ENCODE peak calls at places on chromosomes 12 and 14, in four cellular contexts. D is body of pancreas, G is HFF-Myc, Q is Calu3. I is an unnamed sample.
A peak's percentile ranks its signal among the peaks of the same experiment; 100 is the strongest.

GRCh38 chr14:62734831-62735230 is 310.4 kb downstream of the KCNH5 start:
- DNase-seq in G (no peak), Q (no peak), D (no peak), I (no peak)

GRCh38 chr12:89832336-89832735 is 123.7 kb upstream of the ATP2B1 start:
- DNase-seq in G (no peak), D (no peak), Q (no peak), I (no peak)

GRCh38 chr12:42812086-42812485 is 222.5 kb upstream of the PRICKLE1 start:
- DNase-seq in G (no peak), Q (no peak), D (no peak), I (no peak)

GRCh38 chr12:70393787-70394519 is 27.9 kb downstream of the KCNMB4 start:
- DNase-seq in D (no peak), G (no peak), Q (no peak), I (no peak)

GRCh38 chr12:119700078-119700477 is 32.1 kb downstream of the PRKAB1 start:
- DNase-seq in Q (no peak), D (no peak), G (no peak), I (no peak)

GRCh38 chr12:30582943-30583342 is 112.7 kb downstream of the IPO8 start:
- DNase-seq in D (no peak), Q (no peak), G (no peak), I (no peak)

GRCh38 chr14:95303107-95303506 is 16.6 kb downstream of the CLMN start:
- DNase-seq in Q (no peak), D (no peak), G (no peak), I (no peak)

GRCh38 chr14:70073924-70074566 is 114.7 kb downstream of the SLC8A3 start:
- DNase-seq in D (peak; percentile 79), Q (peak; percentile 85), G (peak; percentile 38), I (peak; percentile 78)

GRCh38 chr12:6208140-6208539 is 7.9 kb downstream of the CD9 start:
- DNase-seq in Q (no peak), D (no peak), G (no peak), I (no peak)

GRCh38 chr12:111409403-111410228 is 3.9 kb downstream of the SH2B3 start:
- DNase-seq in G (no peak), D (peak; percentile 60), Q (peak; percentile 56), I (peak; percentile 70)

GRCh38 chr12:111410229-111411186 is 4.8 kb downstream of the SH2B3 start:
- DNase-seq in G (no peak), D (no peak), Q (no peak), I (peak; percentile 34)

GRCh38 chr12:98388126-98388525 is 127.3 kb upstream of the TMPO start:
- DNase-seq in G (no peak), Q (no peak), D (no peak), I (no peak)

DNA sequence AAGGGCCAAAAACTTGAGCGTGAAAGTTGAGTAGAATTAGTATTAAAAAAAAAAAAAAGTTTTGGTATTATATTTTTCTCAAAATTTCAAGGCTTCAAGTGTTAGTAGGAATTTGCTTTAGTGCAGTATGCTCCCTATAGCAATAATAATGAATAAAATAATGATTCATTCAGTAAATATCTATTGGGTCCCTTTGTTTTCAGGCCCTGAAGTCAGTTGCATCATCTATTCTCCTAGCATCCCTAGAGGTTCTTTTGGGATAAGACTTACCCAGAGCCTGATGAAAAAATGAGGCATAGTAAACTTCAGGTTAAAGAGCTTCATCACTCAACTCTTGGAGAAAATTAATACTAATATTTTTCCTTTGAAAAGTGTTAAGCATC is 1.1 kb downstream of the KMT5A start:
- DNase-seq in G (no peak), Q (no peak), D (no peak), I (no peak)
- TF ChIP-seq CTCF in G (no peak), Q (no peak), D (no peak), I (no peak)

GRCh38 chr14:54000341-54000811 is 43.8 kb upstream of the BMP4 start:
- DNase-seq in G (no peak), D (no peak), Q (no peak), I (no peak)

GRCh38 chr14:54002653-54003052 is 46.0 kb upstream of the BMP4 start:
- DNase-seq in D (no peak), G (peak; percentile 41), Q (no peak), I (no peak)

GRCh38 chr14:53999061-53999488 is 42.5 kb upstream of the BMP4 start:
- DNase-seq in G (peak; percentile 40), Q (peak; percentile 39), D (no peak), I (no peak)

GRCh38 chr14:54003064-54003463 is 46.4 kb upstream of the BMP4 start:
- DNase-seq in G (peak; percentile 26), D (no peak), Q (no peak), I (no peak)

DNA sequence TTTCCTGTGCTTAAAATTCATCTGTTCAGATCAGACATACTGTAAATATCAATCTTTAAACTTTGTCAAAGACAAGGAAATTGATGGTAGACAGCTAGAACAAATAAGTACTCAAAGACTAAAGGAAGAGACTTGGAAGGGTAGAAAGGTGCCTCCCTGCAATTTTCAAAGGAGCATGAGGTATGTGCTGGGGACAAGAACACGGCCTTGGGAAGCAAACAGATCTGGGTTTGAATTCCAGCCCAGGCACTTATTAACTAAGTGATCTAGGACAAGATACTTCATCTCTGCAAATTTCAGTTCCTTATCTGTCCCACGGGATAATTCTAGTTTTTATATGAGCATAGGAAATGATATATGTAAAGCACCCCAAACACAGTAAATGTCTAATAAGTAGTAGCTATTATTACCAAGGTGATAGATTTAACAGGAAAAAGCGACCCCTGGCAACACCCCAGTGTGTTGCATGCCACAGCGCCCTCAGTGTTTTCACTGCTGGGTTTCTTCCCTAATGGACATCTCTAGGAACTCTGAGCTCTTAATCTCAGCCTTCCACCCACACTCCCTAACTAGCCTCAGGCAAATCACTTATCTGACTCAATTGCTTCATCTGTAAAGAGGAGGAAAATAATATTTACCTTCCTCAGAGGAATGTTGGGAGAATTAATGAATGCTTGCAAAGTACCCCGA is 44.7 kb upstream of the BMP4 start:
- DNase-seq in G (no peak), Q (peak; percentile 4), D (no peak), I (no peak)
- TF ChIP-seq CTCF in G (no peak), Q (no peak), D (no peak), I (no peak)

DNA sequence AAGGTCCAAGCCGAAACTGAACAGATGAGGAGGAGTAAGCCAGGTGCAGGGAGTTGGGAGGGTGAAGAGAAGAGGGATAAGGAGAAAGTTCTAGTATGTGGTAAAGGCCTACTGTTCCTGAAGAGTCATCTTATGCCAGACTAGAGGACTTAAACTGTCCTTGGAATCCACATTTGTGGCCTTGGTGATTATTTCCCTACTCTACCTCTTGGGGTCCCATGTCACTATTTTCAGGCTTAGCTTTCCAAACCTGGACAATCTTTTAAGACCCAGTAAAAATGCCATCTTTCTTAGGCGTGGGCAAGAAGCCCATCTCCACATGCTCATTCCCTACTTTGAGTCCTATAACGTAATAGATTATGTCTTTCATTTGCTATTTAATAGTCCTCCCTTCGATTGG is 40.1 kb upstream of the CRY1 start:
- DNase-seq in Q (no peak), G (no peak), D (no peak), I (no peak)
- TF ChIP-seq CTCF in Q (no peak), G (no peak), D (no peak), I (no peak)

GRCh38 chr12:20369164-20370000 is 1.0 kb downstream of the PDE3A start:
- DNase-seq in Q (peak; percentile 75), G (no peak), D (peak; percentile 59), I (peak; percentile 73)
- TF ChIP-seq CTCF in Q (no peak), G (no peak), D (no peak), I (no peak)

GRCh38 chr12:113052326-113052725 is 4.2 kb upstream of the DTX1 start:
- DNase-seq in G (no peak), D (no peak), Q (no peak), I (no peak)

GRCh38 chr12:113051759-113052158 is 4.8 kb upstream of the DTX1 start:
- DNase-seq in G (no peak), Q (no peak), D (no peak), I (no peak)

GRCh38 chr12:113048716-113049127 is 7.8 kb upstream of the DTX1 start:
- DNase-seq in D (peak; percentile 76), Q (peak; percentile 80), G (peak; percentile 24), I (peak; percentile 66)

GRCh38 chr12:113050808-113051207 is 5.7 kb upstream of the DTX1 start:
- DNase-seq in G (no peak), Q (no peak), D (no peak), I (no peak)

DNA sequence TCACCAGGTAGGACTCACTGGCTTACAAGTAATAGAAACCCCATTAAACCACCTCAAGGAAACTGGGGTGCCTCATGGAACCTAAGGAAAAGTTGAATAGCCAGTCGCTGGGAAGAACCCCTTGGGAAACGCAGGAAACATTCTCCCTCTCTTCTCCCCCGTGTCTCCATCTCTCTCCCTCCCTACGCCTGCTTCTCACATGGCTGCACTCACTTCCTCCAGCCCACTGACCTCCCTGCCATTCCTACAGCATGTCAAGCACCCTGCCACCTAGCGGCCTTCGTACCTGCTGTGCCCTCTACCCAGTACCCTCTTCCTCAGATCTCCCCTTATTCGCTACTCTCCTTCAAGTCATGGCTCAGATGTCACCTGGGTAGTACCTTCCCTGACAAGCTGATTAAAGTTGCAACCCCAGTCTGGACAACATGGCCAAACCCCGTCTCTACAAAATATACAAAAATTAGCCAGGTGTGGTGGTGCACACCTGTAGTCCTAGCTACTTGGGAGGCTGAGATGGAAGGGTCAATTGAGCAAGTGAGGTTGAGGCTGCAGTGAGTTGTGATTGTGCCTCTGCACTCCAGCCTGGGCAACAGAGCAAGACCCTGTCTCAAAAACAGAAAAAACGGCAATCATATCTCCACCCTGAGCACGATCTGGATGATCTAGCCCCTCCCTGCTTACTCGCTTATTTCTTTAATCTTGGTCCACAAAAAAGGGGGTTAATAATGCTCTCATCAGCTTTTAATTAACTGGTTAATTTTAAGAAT is 6.4 kb upstream of the DTX1 start:
- DNase-seq in Q (peak; percentile 70), G (no peak), D (peak; percentile 39), I (peak; percentile 62)
- TF ChIP-seq CTCF in Q (peak; percentile 46), G (peak; percentile 50), D (no peak), I (peak; percentile 27)

GRCh38 chr12:57549203-57549908 is 488 bp upstream of the KIF5A start:
- DNase-seq in D (no peak), Q (no peak), G (no peak), I (no peak)

GRCh38 chr12:57551637-57552305 is 1.9 kb downstream of the KIF5A start:
- DNase-seq in Q (no peak), D (no peak), G (no peak), I (no peak)

GRCh38 chr12:57548488-57548887 is 1.4 kb upstream of the KIF5A start:
- DNase-seq in Q (no peak), D (no peak), G (no peak), I (no peak)

GRCh38 chr12:57550628-57551549 is 1.0 kb downstream of the KIF5A start:
- DNase-seq in Q (no peak), G (no peak), D (no peak), I (no peak)

DNA sequence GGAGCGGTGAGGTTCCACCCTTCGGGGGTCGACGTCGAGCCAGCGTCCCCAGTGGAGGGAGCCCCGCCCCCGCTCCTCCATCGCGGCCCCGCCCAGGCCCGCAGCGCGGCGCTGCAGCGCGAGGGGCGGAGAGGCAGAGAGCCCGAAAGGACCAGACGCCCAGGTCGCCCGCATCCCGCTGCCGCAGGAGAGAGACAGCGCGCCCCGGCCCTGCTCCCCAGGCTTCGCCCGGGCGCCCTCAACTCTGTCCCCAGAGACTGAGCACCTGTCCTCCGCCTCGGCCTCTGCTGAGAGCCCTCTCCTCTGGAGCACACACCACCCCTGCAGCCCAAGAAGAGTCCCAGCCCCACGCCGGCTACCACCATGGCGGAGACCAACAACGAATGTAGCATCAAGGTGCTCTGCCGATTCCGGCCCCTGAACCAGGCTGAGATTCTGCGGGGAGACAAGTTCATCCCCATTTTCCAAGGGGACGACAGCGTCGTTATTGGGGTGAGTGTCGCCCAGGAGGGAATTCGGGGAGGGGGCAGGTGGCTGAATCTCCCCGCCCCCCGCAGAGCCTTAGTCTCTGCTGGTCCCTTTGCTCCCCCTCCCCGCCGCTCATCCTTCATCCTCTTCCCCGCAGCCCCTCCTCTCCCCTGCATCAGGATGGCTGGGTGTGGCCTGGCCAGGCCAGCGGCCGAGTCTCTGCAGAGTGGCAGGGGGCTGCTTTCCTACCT is at the start of gene KIF5A:
- DNase-seq in G (no peak), D (peak; percentile 26), Q (no peak), I (peak; percentile 79)
- TF ChIP-seq CTCF in G (no peak), D (no peak), Q (no peak), I (no peak)

GRCh38 chr12:115898670-115899069 is 378.8 kb downstream of the MED13L start:
- DNase-seq in G (no peak), Q (no peak), D (no peak), I (no peak)
- TF ChIP-seq CTCF in G (peak; percentile 20), Q (no peak), D (no peak), I (no peak)

I was measured in nephron progenitor cell.